ENCODE peak calls at places on chromosomes 2 and 18, in four cellular contexts. F is HepG2, K is GM12878, S is H1. Q is an unnamed sample.

GRCh38 chr2:174675615-174676014 is 78.0 kb upstream of the WIPF1 start:
- DNase-seq in K (no peak), F (no peak), S (no peak), Q (no peak)

GRCh38 chr18:57221084-57221483 is 74.2 kb downstream of the BOD1L2 start:
- DNase-seq in S (no peak), K (no peak), F (no peak), Q (no peak)

GRCh38 chr2:11764359-11764758 is 17.9 kb downstream of the LPIN1 start:
- DNase-seq in F (no peak), S (no peak), K (no peak), Q (no peak)

GRCh38 chr2:219527472-219527871 is 13.2 kb downstream of the ASIC4 start:
- DNase-seq in F (no peak), K (no peak), S (no peak), Q (no peak)

GRCh38 chr2:155830817-155831579 is 501.5 kb downstream of the NR4A2 start:
- DNase-seq in K (no peak), S (no peak), F (no peak), Q (no peak)

GRCh38 chr2:121285926-121286325 is 924 bp upstream of the TFCP2L1 start:
- DNase-seq in S (no peak), F (no peak), K (no peak), Q (no peak)

GRCh38 chr2:182048088-182048487 is 62.4 kb downstream of the PPP1R1C start:
- DNase-seq in K (no peak), F (no peak), S (no peak), Q (no peak)

GRCh38 chr2:10384089-10384734 is 63.9 kb downstream of the ODC1 start:
- DNase-seq in F (no peak), S (no peak), K (no peak), Q (no peak)

GRCh38 chr2:43192039-43192438 is 34.4 kb downstream of the ZFP36L2 start:
- DNase-seq in K (no peak), F (no peak), S (no peak), Q (peak)

GRCh38 chr2:88684519-88684918 is 7.0 kb upstream of the RPIA start:
- DNase-seq in K (no peak), F (no peak), S (no peak), Q (no peak)

GRCh38 chr18:76857476-76857875 is 35.1 kb downstream of the ZNF236 start:
- DNase-seq in F (no peak), S (no peak), K (no peak), Q (no peak)

GRCh38 chr18:46333371-46334199 is 229.4 kb downstream of the HAUS1 start:
- DNase-seq in K (no peak), S (peak), F (no peak), Q (peak)

GRCh38 chr2:193382583-193382982 is 1187.8 kb upstream of the TMEFF2 start:
- DNase-seq in F (no peak), S (no peak), K (no peak), Q (no peak)

GRCh38 chr2:38233231-38233983 is 143.7 kb downstream of the ATL2 start:
- DNase-seq in K (no peak), S (no peak), F (no peak), Q (peak)

GRCh38 chr2:40208478-40208877 is 243.4 kb downstream of the SLC8A1 start:
- DNase-seq in K (no peak), F (no peak), S (no peak), Q (no peak)

DNA sequence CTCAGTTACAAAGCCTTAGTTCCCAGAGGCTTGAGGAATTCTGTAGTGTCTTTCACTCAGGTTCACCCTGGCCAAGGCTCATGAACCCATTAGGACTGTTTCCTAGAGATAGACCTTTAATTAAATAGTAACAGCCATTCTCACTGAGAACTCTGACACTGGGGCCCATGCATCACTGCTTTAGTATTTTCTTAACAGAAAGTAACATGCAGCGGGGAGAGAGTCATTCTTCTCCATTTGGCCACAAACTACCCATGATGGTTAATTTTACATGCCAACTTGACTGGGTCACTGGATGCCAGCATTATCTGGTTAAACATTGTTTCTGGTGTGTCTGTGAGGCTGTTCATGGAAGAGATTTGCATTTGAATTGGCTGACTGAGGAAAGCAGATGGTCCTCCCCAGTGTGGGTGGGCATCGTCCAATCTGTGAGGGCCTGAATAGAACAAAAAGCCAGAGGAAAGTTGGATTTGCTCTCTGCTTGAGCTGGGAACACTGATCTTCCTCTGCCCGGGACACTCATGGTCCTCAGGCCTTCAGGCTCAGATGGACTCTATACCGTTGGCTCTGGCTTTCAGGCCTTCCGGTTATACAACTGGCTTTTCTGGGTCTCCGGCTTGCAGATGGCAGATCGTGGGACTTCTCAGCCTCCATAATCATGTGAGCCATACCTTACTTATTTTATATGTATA is 5.6 kb upstream of the CPLX4 start:
- DNase-seq in F (no peak), K (no peak), S (no peak), Q (no peak)
- TF ChIP-seq SUZ12 in F (no peak), K (no peak), S (no peak), Q (no peak)

GRCh38 chr2:195902857-195903256 is 165.8 kb downstream of the DNAH7 start:
- DNase-seq in K (no peak), S (no peak), F (no peak), Q (no peak)

GRCh38 chr2:195899226-195899625 is 169.4 kb downstream of the DNAH7 start:
- DNase-seq in S (no peak), F (no peak), K (no peak), Q (no peak)

DNA sequence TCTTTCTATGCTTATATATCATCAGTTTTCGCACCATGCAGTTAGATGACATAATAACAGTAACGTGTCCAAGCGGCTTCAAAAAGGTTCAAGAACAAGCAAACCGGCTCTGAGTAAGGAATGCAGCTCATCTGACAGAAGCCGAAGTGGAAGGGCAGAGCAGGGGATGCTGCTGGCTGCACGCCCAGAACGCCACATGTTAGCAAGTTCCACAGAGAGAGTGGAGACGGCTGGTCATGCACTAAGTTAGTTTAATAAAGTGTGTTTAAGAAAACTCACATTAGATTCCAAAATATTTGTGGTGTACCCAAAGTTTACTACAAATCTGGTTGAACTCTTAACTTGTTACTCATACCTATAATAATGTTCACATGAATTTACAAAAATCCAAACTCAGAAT is 170.1 kb downstream of the DNAH7 start:
- DNase-seq in F (peak), K (no peak), S (no peak), Q (peak)
- TF ChIP-seq SP1 in F (no peak), K (no peak), S (no peak), Q (no peak)

GRCh38 chr2:65420712-65421431 is 11.5 kb downstream of the SPRED2 start:
- DNase-seq in S (no peak), F (no peak), K (no peak), Q (no peak)
- TF ChIP-seq SUZ12 in S (no peak), F (no peak), K (no peak), Q (no peak)

DNA sequence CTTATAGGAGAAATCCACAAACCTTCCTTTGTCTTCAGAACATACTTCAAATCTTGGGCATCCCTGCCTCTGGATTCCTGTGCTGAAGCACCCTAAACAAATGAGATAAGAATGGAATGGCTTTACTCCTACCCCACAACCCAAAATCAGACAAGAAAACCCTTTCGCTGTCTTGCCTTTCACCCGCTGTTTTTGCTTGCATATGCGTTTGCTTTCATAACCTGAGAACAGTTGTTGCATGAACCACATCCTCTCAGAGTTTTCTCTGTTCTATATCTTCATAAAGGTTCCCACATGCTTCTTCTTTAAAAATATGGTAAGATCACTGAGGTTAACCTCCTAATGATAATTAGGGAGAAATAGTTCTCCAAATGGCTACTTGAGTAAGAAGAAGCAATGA is 132.1 kb upstream of the MAP3K20 start:
- DNase-seq in S (no peak), F (no peak), K (no peak), Q (no peak)
- TF ChIP-seq SP1 in S (no peak), F (no peak), K (no peak), Q (no peak)

DNA sequence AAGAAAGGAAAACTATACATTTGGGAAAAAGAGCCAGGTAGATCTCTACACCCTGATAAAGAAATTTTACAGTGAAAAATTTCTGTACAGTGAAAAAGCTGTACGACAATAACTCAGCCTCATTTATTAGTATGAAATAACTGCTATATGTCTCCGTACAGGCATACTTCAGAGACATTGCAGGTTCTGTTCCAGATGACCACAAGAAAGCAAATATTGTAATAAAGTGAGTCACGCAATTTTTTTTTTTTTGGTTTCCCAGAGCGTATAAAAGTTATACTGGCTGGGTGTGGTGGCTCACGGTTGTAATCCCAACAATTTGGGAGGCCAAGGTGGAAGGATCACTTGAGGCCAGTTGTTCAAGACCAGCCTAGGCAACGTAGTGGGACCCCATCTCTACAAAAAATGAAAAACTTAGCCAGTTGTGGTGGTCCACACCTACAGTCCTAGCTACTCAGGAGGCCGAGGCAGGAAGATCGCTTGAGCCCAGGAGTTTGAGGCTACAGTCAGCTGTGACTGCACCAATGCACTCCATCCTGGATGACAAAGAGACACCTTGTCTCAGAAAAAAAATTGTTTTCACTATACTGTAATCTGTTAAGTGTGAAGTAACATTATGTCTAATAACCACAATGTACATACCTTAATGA is 28.2 kb upstream of the AMMECR1L start:
- DNase-seq in S (no peak), F (no peak), K (no peak), Q (no peak)
- TF ChIP-seq SUZ12 in S (no peak), F (no peak), K (no peak), Q (no peak)

DNA sequence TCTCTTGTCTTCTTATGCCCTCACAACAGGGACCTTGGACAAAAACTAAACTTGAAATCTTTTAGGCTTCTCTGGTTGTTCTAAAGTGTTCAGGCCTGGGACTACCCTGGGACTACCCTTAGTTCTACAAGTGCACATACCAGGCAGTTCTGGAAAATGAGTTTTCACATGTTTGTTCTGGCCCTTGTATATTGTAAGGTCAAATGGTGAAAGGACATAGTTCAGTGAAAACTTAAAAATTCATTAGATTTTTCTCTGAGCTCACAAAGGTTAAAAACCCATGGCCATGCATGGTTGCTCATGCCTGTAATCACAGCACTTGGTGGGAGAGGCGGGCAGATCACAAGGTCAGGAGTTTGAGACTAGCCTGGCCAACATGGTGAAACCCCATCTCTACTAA is 875.5 kb upstream of the FAM98A start:
- DNase-seq in F (no peak), K (no peak), S (no peak), Q (no peak)
- TF ChIP-seq SP1 in F (no peak), K (no peak), S (no peak), Q (no peak)

DNA sequence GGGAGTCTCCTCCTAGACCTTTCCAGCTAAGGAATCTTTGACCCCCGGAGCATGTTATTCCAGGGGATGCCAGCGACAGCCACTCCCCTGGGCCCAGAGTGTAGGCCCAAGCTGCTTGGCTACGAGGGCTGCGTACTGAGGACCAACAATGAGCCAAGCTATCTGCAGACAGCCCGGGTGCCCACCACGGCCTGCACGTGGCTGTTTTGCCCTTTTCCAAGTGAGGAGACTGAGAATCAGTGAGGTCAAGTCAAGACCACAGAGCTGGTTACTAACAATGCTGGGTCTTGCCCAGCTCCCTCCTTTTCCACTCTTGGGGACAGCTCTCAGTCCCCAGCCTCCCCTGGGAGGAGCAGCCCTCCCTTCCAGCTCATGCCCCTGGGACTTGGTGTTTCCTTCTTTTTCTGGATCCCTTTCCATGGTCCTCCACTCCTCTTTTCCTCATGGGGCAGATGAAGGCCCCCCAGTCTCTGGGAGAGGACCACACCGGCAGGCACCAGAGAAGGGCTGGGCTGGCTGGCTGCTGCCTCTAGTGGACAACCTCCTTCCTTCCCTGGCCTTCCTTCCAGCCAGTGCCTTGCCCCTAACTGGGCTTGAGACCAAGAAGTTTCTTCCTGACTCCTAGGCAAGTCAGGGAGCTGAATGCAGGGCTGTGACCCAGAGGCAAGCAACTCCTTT is 550 bp upstream of the MALL start:
- DNase-seq in F (no peak), S (peak), K (no peak), Q (peak)
- TF ChIP-seq SUZ12 in F (no peak), S (no peak), K (no peak), Q (no peak)

Q was measured in HEK293T.